ENCODE peak calls at places on chromosomes 16 and 17, in five cellular contexts. R is tibial artery, C is testis, J is colonic mucosa, Y is thoracic aorta. S is an unnamed sample.
A peak's percentile ranks its signal among the peaks of the same experiment; 100 is the strongest.

GRCh38 chr16:89006036-89006752 is 29.2 kb upstream of the CBFA2T3 start:
- DNase-seq in R (peak; percentile 44), C (no peak), J (no peak), Y (no peak), S (no peak)

GRCh38 chr16:87832759-87833502 is 36.4 kb downstream of the SLC7A5 start:
- DNase-seq in R (no peak), C (no peak), J (no peak), Y (no peak), S (no peak)

GRCh38 chr17:62995377-62995885 is 29.4 kb downstream of the TANC2 start:
- DNase-seq in R (no peak), C (peak; percentile 67), J (no peak), Y (no peak), S (no peak)

GRCh38 chr16:19840524-19841110 is 44.0 kb downstream of the GPRC5B start:
- DNase-seq in R (no peak), C (no peak), J (no peak), Y (no peak), S (no peak)

GRCh38 chr17:8960325-8961144 is 5.0 kb downstream of the PIK3R5 start:
- DNase-seq in R (no peak), C (no peak), J (no peak), Y (no peak), S (no peak)

GRCh38 chr17:3415610-3416009 is 4.4 kb downstream of the OR3A3 start:
- DNase-seq in R (no peak), C (no peak), J (no peak), Y (no peak), S (no peak)

GRCh38 chr16:53775106-53775820 is 71.3 kb downstream of the FTO start:
- DNase-seq in R (no peak), C (no peak), J (no peak), Y (no peak), S (no peak)

GRCh38 chr17:61285483-61286320 is 113.9 kb upstream of the TBX2 start:
- DNase-seq in R (no peak), C (no peak), J (no peak), Y (no peak), S (peak; percentile 56)

GRCh38 chr17:79940381-79941087 is 95.1 kb downstream of the TBC1D16 start:
- DNase-seq in R (peak; percentile 63), C (no peak), J (no peak), Y (no peak), S (no peak)

GRCh38 chr17:45660474-45660873 is 123.6 kb upstream of the CRHR1 start:
- DNase-seq in R (peak; percentile 32), C (no peak), J (no peak), Y (no peak), S (no peak)

GRCh38 chr17:35540589-35541404 is 3.3 kb upstream of the SLFN12L start:
- DNase-seq in R (no peak), C (peak; percentile 36), J (peak; percentile 43), Y (no peak), S (no peak)

GRCh38 chr16:75011634-75012307 is 12.9 kb downstream of the ZNRF1 start:
- DNase-seq in R (no peak), C (peak; percentile 24), J (no peak), Y (peak; percentile 33), S (peak; percentile 81)

GRCh38 chr16:85996843-85997242 is 97.9 kb downstream of the IRF8 start:
- DNase-seq in R (no peak), C (no peak), J (no peak), Y (no peak), S (no peak)

GRCh38 chr16:66843191-66843590 is 1.0 kb upstream of the CA7 start:
- DNase-seq in R (no peak), C (no peak), J (no peak), Y (no peak), S (no peak)

GRCh38 chr16:66845080-66845410 is 831 bp downstream of the CA7 start:
- DNase-seq in R (no peak), C (no peak), J (no peak), Y (no peak), S (no peak)

GRCh38 chr16:66842765-66843164 is 1.4 kb upstream of the CA7 start:
- DNase-seq in R (no peak), C (no peak), J (no peak), Y (no peak), S (no peak)

GRCh38 chr16:66844342-66845079 is at the start of gene CA7:
- DNase-seq in R (no peak), C (no peak), J (no peak), Y (no peak), S (no peak)

GRCh38 chr16:66844009-66844341 is 239 bp upstream of the CA7 start:
- DNase-seq in R (no peak), C (no peak), J (no peak), Y (no peak), S (no peak)
- H3K4me3 ChIP-seq in R (peak overlapping the region; percentile 28), C (peak overlapping the region; percentile 56), J (peak overlapping the region; percentile 34), Y (peak overlapping the region; percentile 67), S (peak overlapping the region; percentile 30)

GRCh38 chr17:60138769-60139437 is 10.9 kb upstream of the CA4 start:
- DNase-seq in R (no peak), C (no peak), J (no peak), Y (no peak), S (no peak)
- TF ChIP-seq CTCF in R (no peak), C (no peak), J (no peak), Y (no peak), S (no peak)

GRCh38 chr17:4944163-4944553 is 4.1 kb downstream of the RNF167 start:
- DNase-seq in R (no peak), C (no peak), J (no peak), Y (no peak), S (no peak)

GRCh38 chr17:4942760-4943508 is 2.9 kb downstream of the RNF167 start:
- DNase-seq in R (peak; percentile 41), C (no peak), J (no peak), Y (no peak), S (no peak)

GRCh38 chr17:4945176-4945943 is 3.0 kb downstream of the PFN1 start:
- DNase-seq in R (peak; percentile 92), C (peak; percentile 60), J (peak; percentile 88), Y (no peak), S (peak; percentile 55)

GRCh38 chr17:4945944-4946280 is 2.4 kb downstream of the PFN1 start:
- DNase-seq in R (no peak), C (no peak), J (no peak), Y (no peak), S (no peak)

DNA sequence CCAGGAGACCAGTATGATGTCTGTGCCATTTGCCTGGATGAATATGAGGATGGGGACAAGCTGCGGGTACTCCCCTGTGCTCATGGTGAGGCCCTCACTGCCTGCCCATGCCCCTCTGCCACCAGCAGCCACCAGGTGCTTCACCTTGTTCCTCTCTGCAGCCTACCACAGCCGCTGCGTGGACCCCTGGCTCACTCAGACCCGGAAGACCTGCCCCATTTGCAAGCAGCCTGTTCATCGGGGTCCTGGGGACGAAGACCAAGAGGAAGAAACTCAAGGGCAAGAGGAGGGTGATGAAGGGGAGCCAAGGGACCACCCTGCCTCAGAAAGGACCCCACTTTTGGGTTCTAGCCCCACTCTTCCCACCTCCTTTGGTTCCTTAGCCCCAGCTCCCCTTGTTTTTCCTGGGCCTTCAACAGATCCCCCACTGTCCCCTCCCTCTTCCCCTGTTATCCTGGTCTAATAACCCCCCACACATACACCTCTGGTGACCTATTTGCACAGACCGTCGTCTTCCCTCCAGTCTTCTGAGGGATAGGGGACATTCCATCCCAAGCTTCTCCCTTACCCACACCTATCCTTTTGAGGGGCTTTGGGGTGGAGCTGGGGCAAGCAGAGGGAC is 3.7 kb downstream of the PFN1 start:
- DNase-seq in R (no peak), C (no peak), J (no peak), Y (no peak), S (no peak)
- H3K36me3 ChIP-seq in R (peaks cover 43% of the 10 kb centered on the region), C (no peaks in the 10 kb centered on the region), J (peaks cover 14% of the 10 kb centered on the region), Y (peaks cover 6% of the 10 kb centered on the region), S (peaks cover 20% of the 10 kb centered on the region)

GRCh38 chr17:7241047-7241733 is 1.1 kb downstream of the GABARAP start:
- DNase-seq in R (no peak), C (no peak), J (no peak), Y (no peak), S (no peak)
- H3K4me3 ChIP-seq in R (peak overlapping the region; percentile 77), C (peak overlapping the region; percentile 85), J (peak overlapping the region; percentile 83), Y (peak overlapping the region; percentile 92), S (peak overlapping the region; percentile 67)

GRCh38 chr17:15230866-15231265 is 34.3 kb downstream of the PMP22 start:
- DNase-seq in R (no peak), C (no peak), J (no peak), Y (no peak), S (no peak)

GRCh38 chr17:15233971-15234370 is 31.2 kb downstream of the PMP22 start:
- DNase-seq in R (no peak), C (no peak), J (no peak), Y (no peak), S (no peak)

GRCh38 chr17:15231851-15232516 is 33.1 kb downstream of the PMP22 start:
- DNase-seq in R (no peak), C (no peak), J (no peak), Y (no peak), S (no peak)

GRCh38 chr17:15232517-15232915 is 32.6 kb downstream of the PMP22 start:
- DNase-seq in R (no peak), C (no peak), J (no peak), Y (no peak), S (no peak)

GRCh38 chr17:15233022-15233805 is 31.9 kb downstream of the PMP22 start:
- DNase-seq in R (no peak), C (no peak), J (no peak), Y (no peak), S (no peak)
- TF ChIP-seq CTCF in R (no peak), C (no peak), J (no peak), Y (no peak), S (peak; percentile 56)

GRCh38 chr16:84592718-84593117 is 25.2 kb downstream of the COTL1 start:
- DNase-seq in R (no peak), C (no peak), J (no peak), Y (no peak), S (no peak)

GRCh38 chr16:84595052-84595481 is 22.8 kb downstream of the COTL1 start:
- DNase-seq in R (no peak), C (no peak), J (peak; percentile 63), Y (no peak), S (no peak)

GRCh38 chr16:84596161-84596560 is 21.7 kb downstream of the COTL1 start:
- DNase-seq in R (no peak), C (no peak), J (no peak), Y (no peak), S (no peak)

GRCh38 chr16:84594725-84595038 is 23.2 kb downstream of the COTL1 start:
- DNase-seq in R (no peak), C (no peak), J (no peak), Y (no peak), S (no peak)

GRCh38 chr16:84593825-84594724 is 23.8 kb downstream of the COTL1 start:
- DNase-seq in R (no peak), C (peak; percentile 45), J (peak; percentile 88), Y (no peak), S (no peak)
- H3K36me3 ChIP-seq in R (no peaks in the 10 kb centered on the region), C (no peaks in the 10 kb centered on the region), J (no peaks in the 10 kb centered on the region), Y (no peaks in the 10 kb centered on the region), S (peaks cover 14% of the 10 kb centered on the region)

S was measured in BJ.